ENCODE peak calls at places on chromosomes 1 and 21, in five cellular contexts. P, A, B, X and L are unnamed samples.

GRCh38 chr1:230790026-230790425 is 42.8 kb downstream of the CAPN9 start:
- DNase-seq in P (no peak), A (no peak), B (no peak), X (no peak), L (no peak)

GRCh38 chr1:202203238-202204039 is 9.8 kb downstream of the LGR6 start:
- DNase-seq in P (no peak), A (no peak), B (no peak), X (peak), L (no peak)

GRCh38 chr21:27570306-27570868 is 603.5 kb upstream of the ADAMTS5 start:
- DNase-seq in P (peak), A (no peak), B (no peak), X (no peak), L (peak)

GRCh38 chr1:8989821-8990220 is 36.4 kb downstream of the SLC2A7 start:
- DNase-seq in P (peak), A (no peak), B (no peak), X (peak), L (no peak)

GRCh38 chr1:25487628-25488027 is 55.8 kb upstream of the LDLRAP1 start:
- DNase-seq in P (no peak), A (no peak), B (no peak), X (peak), L (no peak)

GRCh38 chr1:19376428-19377372 is 64.6 kb downstream of the SLC66A1 start:
- DNase-seq in P (no peak), A (no peak), B (no peak), X (no peak), L (no peak)

GRCh38 chr1:77824083-77824482 is 44.6 kb downstream of the MIGA1 start:
- DNase-seq in P (peak), A (no peak), B (no peak), X (peak), L (peak)

GRCh38 chr1:25095635-25096200 is 136.6 kb downstream of the SYF2 start:
- DNase-seq in P (no peak), A (no peak), B (no peak), X (no peak), L (no peak)

GRCh38 chr1:104235141-104235540 is 485.4 kb downstream of the AMY1C start:
- DNase-seq in P (no peak), A (no peak), B (no peak), X (peak), L (no peak)

GRCh38 chr1:183048087-183049085 is 25.2 kb downstream of the LAMC1 start:
- DNase-seq in P (no peak), A (no peak), B (no peak), X (no peak), L (no peak)

GRCh38 chr1:199616947-199617346 is 410.6 kb upstream of the NR5A2 start:
- DNase-seq in P (no peak), A (no peak), B (no peak), X (no peak), L (no peak)

GRCh38 chr1:114033219-114033706 is 54.0 kb downstream of the OLFML3 start:
- DNase-seq in P (peak), A (peak), B (peak), X (peak), L (no peak)

GRCh38 chr1:164586619-164587018 is 27.6 kb downstream of the PBX1 start:
- DNase-seq in P (no peak), A (no peak), B (no peak), X (no peak), L (no peak)

GRCh38 chr21:30717105-30717504 is 1.5 kb downstream of the KRTAP21-3 start:
- DNase-seq in P (no peak), A (no peak), B (no peak), X (no peak), L (no peak)

GRCh38 chr1:48677306-48678287 is 99.1 kb downstream of the BEND5 start:
- DNase-seq in P (peak), A (peak), B (peak), X (peak), L (peak)

GRCh38 chr1:77382361-77382760 is 100.5 kb downstream of the AK5 start:
- DNase-seq in P (no peak), A (no peak), B (no peak), X (no peak), L (peak)

GRCh38 chr1:155199792-155200191 is 7.9 kb downstream of the THBS3 start:
- DNase-seq in P (no peak), A (no peak), B (no peak), X (no peak), L (no peak)

GRCh38 chr1:1880617-1881312 is 10.1 kb downstream of the GNB1 start:
- DNase-seq in P (no peak), A (no peak), B (no peak), X (no peak), L (no peak)

GRCh38 chr1:21292991-21293536 is 2.8 kb upstream of the ECE1 start:
- DNase-seq in P (no peak), A (no peak), B (no peak), X (no peak), L (no peak)

GRCh38 chr1:61641578-61642336 is 83.2 kb downstream of the TM2D1 start:
- DNase-seq in P (peak), A (peak), B (peak), X (peak), L (peak)

GRCh38 chr1:172499636-172500141 is 33.3 kb upstream of the SUCO start:
- DNase-seq in P (no peak), A (no peak), B (no peak), X (peak), L (no peak)
- H2AK5ac ChIP-seq in P (no peak), A (no peak), B (no peak), X (no peak), L (no peak)

DNA sequence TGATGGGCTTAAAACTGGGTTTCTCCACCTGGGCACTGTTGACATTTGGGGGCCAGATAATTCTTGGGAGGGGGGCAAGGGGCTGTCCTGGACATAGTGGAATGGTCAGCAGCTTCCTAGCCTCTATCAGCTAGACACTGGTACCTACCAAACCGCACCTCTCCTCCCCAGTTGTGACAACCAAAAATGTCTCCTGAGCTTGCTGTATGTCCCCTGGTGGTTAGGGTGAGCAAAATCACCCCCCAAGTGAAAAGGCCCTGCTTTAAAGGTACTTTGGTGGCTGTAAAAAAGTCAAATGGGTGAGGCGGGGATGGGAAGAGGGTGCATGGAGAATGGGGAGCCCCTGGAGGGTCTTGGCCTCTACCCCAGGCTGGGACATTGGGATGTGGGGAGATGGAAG is 182.0 kb downstream of the IGSF21 start:
- DNase-seq in P (no peak), A (no peak), B (no peak), X (no peak), L (no peak)
- H2AK5ac ChIP-seq in P (no peak), A (no peak), B (peak), X (no peak), L (no peak)

GRCh38 chr21:44286086-44286715 is 525 bp downstream of the AIRE start:
- DNase-seq in P (no peak), A (no peak), B (no peak), X (no peak), L (no peak)
- H2AK5ac ChIP-seq in P (no peak), A (no peak), B (no peak), X (no peak), L (no peak)

GRCh38 chr1:22317920-22318243 is 133.8 kb upstream of the ZBTB40 start:
- DNase-seq in P (no peak), A (no peak), B (no peak), X (no peak), L (no peak)

GRCh38 chr1:22313321-22313720 is 138.3 kb upstream of the ZBTB40 start:
- DNase-seq in P (no peak), A (no peak), B (no peak), X (no peak), L (no peak)

GRCh38 chr1:22314676-22315075 is 137.0 kb upstream of the ZBTB40 start:
- DNase-seq in P (no peak), A (no peak), B (no peak), X (no peak), L (no peak)

GRCh38 chr1:22317231-22317919 is 134.3 kb upstream of the ZBTB40 start:
- DNase-seq in P (peak), A (peak), B (peak), X (peak), L (no peak)

DNA sequence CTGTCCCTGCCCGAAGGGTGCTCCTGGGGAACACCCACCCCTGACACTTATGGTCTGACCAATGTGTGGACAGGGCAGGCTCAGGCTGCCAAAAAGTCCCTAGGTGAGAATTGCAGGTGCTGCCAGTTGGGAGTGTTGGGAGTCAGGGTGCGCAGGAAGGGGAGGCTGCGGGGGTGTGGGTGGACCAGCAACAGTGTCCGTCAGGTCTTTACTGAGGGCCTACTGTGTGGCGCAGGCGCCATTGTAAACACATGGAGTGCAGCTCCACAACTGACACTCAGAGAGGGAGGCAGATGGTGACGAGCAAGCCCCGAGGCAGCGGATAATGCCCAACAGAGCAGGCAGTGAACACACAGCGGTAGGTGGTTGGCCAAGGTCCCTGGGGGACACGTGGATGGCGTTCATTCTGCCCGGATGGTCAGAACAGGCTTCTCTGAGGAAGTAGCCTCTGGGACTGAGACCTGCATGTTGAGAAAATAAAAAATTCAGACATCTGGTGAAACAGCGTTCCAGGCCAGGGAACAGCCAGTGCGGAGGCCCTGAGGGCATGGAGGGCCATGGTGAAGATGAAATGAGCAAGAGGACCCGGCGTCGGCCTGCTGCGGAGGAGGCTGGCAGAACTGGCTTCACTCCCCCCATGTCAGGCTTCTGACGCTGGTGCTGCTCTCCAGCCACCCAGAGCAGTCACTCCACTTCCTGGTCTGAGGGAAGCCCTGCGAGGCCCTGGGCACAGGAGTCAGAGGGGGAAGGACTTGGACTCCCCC is 136.2 kb upstream of the ZBTB40 start:
- DNase-seq in P (no peak), A (no peak), B (no peak), X (no peak), L (no peak)
- H2AK5ac ChIP-seq in P (no peak), A (no peak), B (no peak), X (no peak), L (no peak)